ENCODE peak calls at places on chromosome 21, in nine cellular contexts. X, I, B, L, A, Q, T, D and P are unnamed samples.

GRCh38 chr21:44874497-44875331 is 1.2 kb upstream of the PTTG1IP start:
- DNase-seq in X (peak), I (no peak), B (no peak), L (peak), A (no peak), Q (no peak), T (no peak), D (peak), P (peak)

GRCh38 chr21:41425954-41426655 is at the start of gene MX1:
- DNase-seq in X (peak), I (no peak), B (peak), L (peak), A (no peak), Q (no peak), T (no peak), D (peak), P (peak)

GRCh38 chr21:34743831-34744230 is 75.0 kb downstream of the CLIC6 start:
- DNase-seq in X (peak), I (peak), B (peak), L (peak), A (no peak), Q (no peak), T (no peak), D (no peak), P (no peak)

GRCh38 chr21:21003701-21004100 is 5.5 kb downstream of the NCAM2 start:
- DNase-seq in X (peak), I (no peak), B (peak), L (no peak), A (no peak), Q (peak), T (peak), D (no peak), P (no peak)

GRCh38 chr21:46152939-46153258 is 2.5 kb downstream of the FTCD start:
- DNase-seq in X (no peak), I (no peak), B (no peak), L (no peak), A (no peak), Q (no peak), T (no peak), D (no peak), P (no peak)

GRCh38 chr21:42563261-42564045 is 49.8 kb downstream of the SLC37A1 start:
- DNase-seq in X (peak), I (no peak), B (no peak), L (peak), A (no peak), Q (no peak), T (no peak), D (no peak), P (no peak)

GRCh38 chr21:15289896-15290841 is 225.4 kb upstream of the NRIP1 start:
- DNase-seq in X (no peak), I (no peak), B (no peak), L (peak), A (peak), Q (no peak), T (no peak), D (no peak), P (no peak)

GRCh38 chr21:35075546-35075945 is 26.4 kb upstream of the RUNX1 start:
- DNase-seq in X (peak), I (no peak), B (peak), L (no peak), A (no peak), Q (no peak), T (no peak), D (no peak), P (no peak)

GRCh38 chr21:46634966-46635323 is 529 bp upstream of the PRMT2 start:
- DNase-seq in X (peak), I (peak), B (peak), L (peak), A (no peak), Q (peak), T (no peak), D (no peak), P (no peak)

GRCh38 chr21:44485254-44485793 is 30.0 kb downstream of the LRRC3 start:
- DNase-seq in X (no peak), I (no peak), B (no peak), L (no peak), A (no peak), Q (peak), T (no peak), D (no peak), P (no peak)

GRCh38 chr21:36075171-36075570 is 5.3 kb downstream of the CBR1 start:
- DNase-seq in X (peak), I (no peak), B (no peak), L (no peak), A (no peak), Q (no peak), T (no peak), D (no peak), P (no peak)

GRCh38 chr21:40054403-40054802 is 187.2 kb downstream of the PCP4 start:
- DNase-seq in X (peak), I (no peak), B (no peak), L (peak), A (no peak), Q (no peak), T (no peak), D (no peak), P (no peak)

GRCh38 chr21:27513016-27513415 is 546.1 kb upstream of the ADAMTS5 start:
- DNase-seq in X (no peak), I (no peak), B (peak), L (no peak), A (no peak), Q (no peak), T (no peak), D (no peak), P (no peak)

GRCh38 chr21:29287383-29287782 is 11.3 kb upstream of the BACH1 start:
- DNase-seq in X (peak), I (no peak), B (peak), L (no peak), A (no peak), Q (no peak), T (no peak), D (no peak), P (no peak)

GRCh38 chr21:41374867-41375533 is 13.2 kb downstream of the MX2 start:
- DNase-seq in X (peak), I (no peak), B (no peak), L (no peak), A (no peak), Q (no peak), T (no peak), D (no peak), P (no peak)

GRCh38 chr21:46357335-46357604 is 33.3 kb downstream of the PCNT start:
- DNase-seq in X (no peak), I (no peak), B (no peak), L (no peak), A (no peak), Q (no peak), T (no peak), D (no peak), P (no peak)